ENCODE peak calls at places on chromosome 2, in six cellular contexts. U is AG04449; K is activated CD8-positive, alpha-beta memory T cell treated with anti-CD3 and anti-CD28 coated beads, Interleukin-2, amount 50 U/mL, for 48 hours; R is prostate gland; C is GM12865; Z is fibroblast of mammary gland. V is an unnamed sample.

GRCh38 chr2:191677091-191677645 is 768 bp upstream of the NABP1 start:
- DNase-seq in U (peak; percentile 70), K (no peak), R (no peak), C (peak; percentile 86), Z (peak; percentile 90), V (no peak)

GRCh38 chr2:71950256-71951066 is 197.2 kb downstream of the CYP26B1 start:
- DNase-seq in U (no peak), K (no peak), R (no peak), C (no peak), Z (peak; percentile 69), V (no peak)

GRCh38 chr2:240437861-240438809 is 2.7 kb downstream of the GPC1 start:
- DNase-seq in U (no peak), K (peak; percentile 87), R (peak; percentile 66), C (peak; percentile 62), Z (peak; percentile 60), V (peak; percentile 87)

GRCh38 chr2:205948496-205948837 is 137.5 kb downstream of the INO80D start:
- DNase-seq in U (no peak), K (no peak), R (no peak), C (no peak), Z (no peak), V (no peak)

GRCh38 chr2:218648473-218649100 is 10.8 kb downstream of the ZNF142 start:
- DNase-seq in U (no peak), K (no peak), R (peak; percentile 28), C (peak; percentile 73), Z (peak; percentile 75), V (peak; percentile 55)

GRCh38 chr2:128090575-128090908 is 458 bp upstream of the UGGT1 start:
- DNase-seq in U (no peak), K (no peak), R (no peak), C (no peak), Z (no peak), V (no peak)

GRCh38 chr2:173048901-173049661 is 26.6 kb upstream of the MAP3K20 start:
- DNase-seq in U (peak; percentile 90), K (peak; percentile 64), R (peak; percentile 83), C (peak; percentile 38), Z (peak; percentile 100), V (no peak)

GRCh38 chr2:84830095-84830494 is 50.8 kb downstream of the TRABD2A start:
- DNase-seq in U (no peak), K (peak; percentile 46), R (no peak), C (no peak), Z (no peak), V (no peak)

GRCh38 chr2:156590313-156590712 is 154.1 kb downstream of the GPD2 start:
- DNase-seq in U (no peak), K (no peak), R (no peak), C (no peak), Z (no peak), V (no peak)

GRCh38 chr2:43566461-43566729 is 29.4 kb downstream of the THADA start:
- DNase-seq in U (no peak), K (no peak), R (no peak), C (peak; percentile 19), Z (no peak), V (no peak)

GRCh38 chr2:113183703-113184102 is 9.9 kb downstream of the PSD4 start:
- DNase-seq in U (no peak), K (no peak), R (no peak), C (no peak), Z (no peak), V (no peak)

GRCh38 chr2:165277295-165277694 is 38.1 kb downstream of the SCN2A start:
- DNase-seq in U (no peak), K (no peak), R (no peak), C (no peak), Z (peak; percentile 41), V (no peak)

GRCh38 chr2:197108758-197109157 is 182.3 kb upstream of the PGAP1 start:
- DNase-seq in U (no peak), K (no peak), R (peak; percentile 7), C (no peak), Z (peak; percentile 95), V (no peak)

GRCh38 chr2:129868151-129868550 is 111.3 kb upstream of the RAB6C start:
- DNase-seq in U (no peak), K (no peak), R (no peak), C (no peak), Z (no peak), V (no peak)

GRCh38 chr2:26448651-26449050 is 29.3 kb downstream of the OTOF start:
- DNase-seq in U (no peak), K (no peak), R (no peak), C (no peak), Z (no peak), V (no peak)

GRCh38 chr2:1611886-1612285 is 132.4 kb downstream of the PXDN start:
- DNase-seq in U (no peak), K (no peak), R (no peak), C (no peak), Z (no peak), V (no peak)

GRCh38 chr2:27208486-27209050 is 3.3 kb upstream of the ATRAID start:
- DNase-seq in U (no peak), K (no peak), R (no peak), C (no peak), Z (no peak), V (no peak)

GRCh38 chr2:100142393-100142792 is at the start of gene AFF3:
- DNase-seq in U (no peak), K (peak; percentile 80), R (no peak), C (peak; percentile 94), Z (no peak), V (no peak)

GRCh38 chr2:129273266-129274037 is 706.0 kb upstream of the RAB6C start:
- DNase-seq in U (no peak), K (no peak), R (no peak), C (no peak), Z (no peak), V (no peak)

GRCh38 chr2:230924470-230925341 is at the start of gene GPR55:
- DNase-seq in U (no peak), K (peak; percentile 87), R (no peak), C (peak; percentile 85), Z (no peak), V (no peak)

GRCh38 chr2:38315707-38316333 is 61.3 kb downstream of the ATL2 start:
- DNase-seq in U (peak; percentile 1), K (no peak), R (no peak), C (peak; percentile 52), Z (peak; percentile 60), V (no peak)

GRCh38 chr2:27049422-27050280 is 1.8 kb upstream of the AGBL5 start:
- DNase-seq in U (no peak), K (peak; percentile 86), R (peak; percentile 10), C (peak; percentile 81), Z (no peak), V (no peak)

GRCh38 chr2:229673676-229674075 is 40.7 kb downstream of the DNER start:
- DNase-seq in U (no peak), K (no peak), R (no peak), C (no peak), Z (no peak), V (no peak)

GRCh38 chr2:17429130-17429529 is 89.1 kb downstream of the RAD51AP2 start:
- DNase-seq in U (no peak), K (no peak), R (no peak), C (no peak), Z (peak; percentile 5), V (no peak)

GRCh38 chr2:219054956-219055903 is 5.5 kb downstream of the IHH start:
- DNase-seq in U (no peak), K (no peak), R (no peak), C (no peak), Z (no peak), V (no peak)

GRCh38 chr2:105112345-105112744 is 74.5 kb downstream of the MRPS9 start:
- DNase-seq in U (no peak), K (no peak), R (no peak), C (no peak), Z (no peak), V (no peak)

GRCh38 chr2:217993817-217994459 is 8.9 kb downstream of the TNS1 start:
- DNase-seq in U (no peak), K (peak; percentile 89), R (no peak), C (peak; percentile 30), Z (peak; percentile 54), V (peak; percentile 85)

GRCh38 chr2:54088191-54088634 is 27.2 kb upstream of the ACYP2 start:
- DNase-seq in U (no peak), K (no peak), R (no peak), C (no peak), Z (peak; percentile 47), V (no peak)

GRCh38 chr2:47288864-47289263 is 114.1 kb upstream of the MSH2 start:
- DNase-seq in U (peak; percentile 95), K (no peak), R (no peak), C (no peak), Z (peak; percentile 90), V (no peak)

GRCh38 chr2:128615571-128615970 is 296.9 kb upstream of the HS6ST1 start:
- DNase-seq in U (no peak), K (no peak), R (no peak), C (no peak), Z (no peak), V (no peak)

GRCh38 chr2:237904806-237905599 is 45.6 kb downstream of the RAMP1 start:
- DNase-seq in U (peak; percentile 56), K (no peak), R (no peak), C (peak; percentile 61), Z (peak; percentile 72), V (no peak)

GRCh38 chr2:240213476-240214391 is 73.3 kb upstream of the OTOS start:
- DNase-seq in U (no peak), K (no peak), R (no peak), C (no peak), Z (no peak), V (no peak)

GRCh38 chr2:49973917-49974368 is 819.6 kb upstream of the FSHR start:
- DNase-seq in U (no peak), K (peak; percentile 59), R (peak; percentile 37), C (peak; percentile 46), Z (peak; percentile 58), V (peak; percentile 77)

GRCh38 chr2:163345795-163346573 is 389.8 kb downstream of the FIGN start:
- DNase-seq in U (no peak), K (no peak), R (peak; percentile 27), C (peak; percentile 62), Z (peak; percentile 56), V (no peak)

GRCh38 chr2:18598848-18599484 is 9.6 kb upstream of the NT5C1B start:
- DNase-seq in U (no peak), K (no peak), R (no peak), C (no peak), Z (no peak), V (no peak)

GRCh38 chr2:149226790-149227189 is 103.6 kb upstream of the LYPD6 start:
- DNase-seq in U (no peak), K (no peak), R (no peak), C (no peak), Z (no peak), V (no peak)

GRCh38 chr2:173970421-173971042 is 5.4 kb upstream of the SP3 start:
- DNase-seq in U (no peak), K (no peak), R (no peak), C (no peak), Z (no peak), V (no peak)

GRCh38 chr2:179883407-179883806 is 22.0 kb upstream of the ZNF385B start:
- DNase-seq in U (no peak), K (no peak), R (no peak), C (no peak), Z (no peak), V (no peak)

V was measured in ecto neural progenitor cell.